ENCODE peak calls at places on chromosomes 3 and 15, in ten cellular contexts. G is endothelial cell of umbilical vein, K is HL-60, X is breast epithelium, J is vagina, N is HepG2, C is GM23338, M is HCT116, Q is suprapubic skin, I is H1. H is an unnamed sample.

GRCh38 chr3:127886276-127886862 is 28.7 kb upstream of the KBTBD12 start:
- DNase-seq in K (no peak), Q (no peak), I (no peak), N (no peak), X (no peak), C (no peak), G (no peak), J (no peak), M (no peak), H (no peak)

GRCh38 chr3:185318136-185318535 is 44.8 kb upstream of the MAP3K13 start:
- DNase-seq in I (no peak), C (peak), X (no peak), K (no peak), Q (no peak), G (peak), J (no peak), M (no peak), N (peak), H (no peak)

GRCh38 chr3:173761161-173761560 is 363.6 kb downstream of the NLGN1 start:
- DNase-seq in X (no peak), G (peak), M (no peak), J (no peak), C (no peak), N (no peak), K (no peak), Q (no peak), I (no peak), H (no peak)

GRCh38 chr15:52186651-52187486 is 4.3 kb downstream of the GNB5 start:
- DNase-seq in I (no peak), G (no peak), C (no peak), Q (no peak), X (no peak), K (no peak), M (no peak), J (no peak), N (no peak), H (no peak)

GRCh38 chr3:126777366-126777765 is 73.3 kb downstream of the CHCHD6 start:
- DNase-seq in Q (no peak), C (no peak), I (no peak), K (no peak), G (no peak), X (no peak), N (no peak), M (no peak), J (no peak), H (no peak)

GRCh38 chr3:151357461-151357850 is 27.1 kb downstream of the P2RY12 start:
- DNase-seq in N (no peak), C (no peak), Q (no peak), M (no peak), J (no peak), X (no peak), K (no peak), I (no peak), G (no peak), H (no peak)

GRCh38 chr15:69891070-69891491 is 206.6 kb downstream of the TLE3 start:
- DNase-seq in X (no peak), G (no peak), J (no peak), M (no peak), Q (no peak), K (no peak), I (no peak), C (no peak), N (no peak), H (no peak)

GRCh38 chr15:77543159-77543882 is 89.4 kb downstream of the LINGO1 start:
- DNase-seq in C (peak), Q (peak), K (peak), G (peak), M (peak), N (peak), J (no peak), I (peak), X (peak), H (peak)

GRCh38 chr15:69138963-69139362 is 21.5 kb upstream of the GLCE start:
- DNase-seq in J (no peak), I (no peak), Q (no peak), G (no peak), C (peak), K (no peak), X (no peak), M (no peak), N (no peak), H (no peak)

GRCh38 chr15:37056168-37056893 is 44.0 kb downstream of the MEIS2 start:
- DNase-seq in K (no peak), J (no peak), N (no peak), I (no peak), G (peak), X (no peak), C (peak), Q (peak), M (no peak), H (no peak)

GRCh38 chr15:83462953-83463433 is 15.9 kb downstream of the SH3GL3 start:
- DNase-seq in I (no peak), M (no peak), Q (no peak), K (no peak), G (no peak), X (no peak), J (no peak), C (no peak), N (no peak), H (no peak)

GRCh38 chr15:63372753-63373152 is 8.9 kb downstream of the CA12 start:
- DNase-seq in C (no peak), Q (no peak), K (no peak), N (no peak), X (no peak), M (no peak), G (no peak), I (no peak), J (no peak), H (no peak)

GRCh38 chr3:53841296-53841695 is 4.9 kb downstream of the CHDH start:
- DNase-seq in G (no peak), I (no peak), Q (no peak), N (peak), J (no peak), M (no peak), K (no peak), C (no peak), X (no peak), H (no peak)

GRCh38 chr3:118972974-118973373 is 61.7 kb downstream of the IGSF11 start:
- DNase-seq in G (no peak), M (no peak), Q (no peak), X (no peak), I (no peak), C (no peak), N (no peak), J (no peak), K (no peak), H (no peak)

GRCh38 chr3:169700195-169700594 is 36.7 kb upstream of the MECOM start:
- DNase-seq in Q (no peak), K (no peak), J (no peak), N (no peak), C (no peak), M (no peak), I (no peak), X (no peak), G (no peak), H (no peak)

GRCh38 chr3:186108106-186108940 is 566 bp downstream of the ETV5 start:
- DNase-seq in M (peak), J (no peak), C (peak), Q (peak), N (peak), X (no peak), K (peak), I (peak), G (peak), H (peak)

GRCh38 chr3:123083446-123084124 is 16.8 kb downstream of the PDIA5 start:
- DNase-seq in N (no peak), M (no peak), J (no peak), I (no peak), G (peak), C (no peak), Q (no peak), X (no peak), K (no peak), H (no peak)

GRCh38 chr3:152728346-152728980 is 106.5 kb upstream of the P2RY1 start:
- DNase-seq in X (no peak), K (no peak), N (no peak), C (no peak), J (no peak), I (no peak), G (no peak), M (no peak), Q (no peak), H (no peak)

GRCh38 chr3:38582316-38582715 is 67.2 kb downstream of the SCN5A start:
- DNase-seq in N (no peak), X (no peak), M (no peak), G (no peak), C (no peak), K (no peak), Q (no peak), J (peak), I (peak), H (peak)

GRCh38 chr15:32721594-32721993 is 3.8 kb downstream of the GREM1 start:
- DNase-seq in Q (no peak), G (no peak), K (no peak), N (no peak), I (no peak), M (no peak), X (no peak), J (no peak), C (no peak), H (no peak)

GRCh38 chr15:70095387-70096214 is 2.1 kb downstream of the TLE3 start:
- DNase-seq in Q (peak), I (peak), G (peak), K (peak), X (no peak), M (no peak), C (peak), J (no peak), N (no peak), H (peak)

GRCh38 chr3:134312873-134313838 is 61.1 kb downstream of the AMOTL2 start:
- DNase-seq in M (no peak), G (peak), N (peak), I (peak), J (no peak), K (no peak), C (peak), Q (peak), X (peak), H (peak)

GRCh38 chr3:63364495-63364894 is 86.4 kb downstream of the SYNPR start:
- DNase-seq in M (no peak), I (no peak), C (peak), Q (no peak), J (no peak), X (no peak), G (peak), K (no peak), N (no peak), H (no peak)

GRCh38 chr15:65550681-65551098 is 20.4 kb downstream of the HACD3 start:
- DNase-seq in N (no peak), Q (no peak), K (no peak), C (peak), X (no peak), J (no peak), G (peak), I (no peak), M (no peak), H (no peak)

GRCh38 chr3:29385056-29385455 is 104.2 kb downstream of the RBMS3 start:
- DNase-seq in G (no peak), K (no peak), Q (no peak), X (no peak), N (no peak), J (no peak), M (no peak), I (no peak), C (no peak), H (no peak)

GRCh38 chr15:36961956-36962355 is 138.4 kb downstream of the MEIS2 start:
- DNase-seq in N (no peak), J (no peak), M (no peak), X (no peak), Q (no peak), C (no peak), I (no peak), G (no peak), K (no peak), H (no peak)

GRCh38 chr3:144556392-144556791 is 584.8 kb downstream of the DIPK2A start:
- DNase-seq in J (no peak), Q (no peak), X (no peak), C (no peak), K (no peak), M (no peak), G (no peak), I (no peak), N (no peak), H (no peak)

GRCh38 chr3:44930911-44931310 is 45.1 kb downstream of the ZDHHC3 start:
- DNase-seq in I (no peak), N (no peak), C (no peak), M (no peak), Q (no peak), G (no peak), K (no peak), J (no peak), X (no peak), H (no peak)

GRCh38 chr3:44931791-44932190 is 44.2 kb downstream of the ZDHHC3 start:
- DNase-seq in G (no peak), M (no peak), N (no peak), I (no peak), Q (no peak), C (no peak), J (no peak), K (no peak), X (no peak), H (no peak)

GRCh38 chr3:44932271-44932670 is 43.7 kb downstream of the ZDHHC3 start:
- DNase-seq in C (no peak), J (no peak), G (no peak), I (no peak), K (no peak), X (no peak), Q (no peak), M (no peak), N (no peak), H (no peak)

GRCh38 chr3:44929782-44930181 is 46.2 kb downstream of the ZDHHC3 start:
- DNase-seq in G (no peak), X (no peak), J (no peak), K (no peak), N (no peak), Q (no peak), M (no peak), C (no peak), I (no peak), H (no peak)

DNA sequence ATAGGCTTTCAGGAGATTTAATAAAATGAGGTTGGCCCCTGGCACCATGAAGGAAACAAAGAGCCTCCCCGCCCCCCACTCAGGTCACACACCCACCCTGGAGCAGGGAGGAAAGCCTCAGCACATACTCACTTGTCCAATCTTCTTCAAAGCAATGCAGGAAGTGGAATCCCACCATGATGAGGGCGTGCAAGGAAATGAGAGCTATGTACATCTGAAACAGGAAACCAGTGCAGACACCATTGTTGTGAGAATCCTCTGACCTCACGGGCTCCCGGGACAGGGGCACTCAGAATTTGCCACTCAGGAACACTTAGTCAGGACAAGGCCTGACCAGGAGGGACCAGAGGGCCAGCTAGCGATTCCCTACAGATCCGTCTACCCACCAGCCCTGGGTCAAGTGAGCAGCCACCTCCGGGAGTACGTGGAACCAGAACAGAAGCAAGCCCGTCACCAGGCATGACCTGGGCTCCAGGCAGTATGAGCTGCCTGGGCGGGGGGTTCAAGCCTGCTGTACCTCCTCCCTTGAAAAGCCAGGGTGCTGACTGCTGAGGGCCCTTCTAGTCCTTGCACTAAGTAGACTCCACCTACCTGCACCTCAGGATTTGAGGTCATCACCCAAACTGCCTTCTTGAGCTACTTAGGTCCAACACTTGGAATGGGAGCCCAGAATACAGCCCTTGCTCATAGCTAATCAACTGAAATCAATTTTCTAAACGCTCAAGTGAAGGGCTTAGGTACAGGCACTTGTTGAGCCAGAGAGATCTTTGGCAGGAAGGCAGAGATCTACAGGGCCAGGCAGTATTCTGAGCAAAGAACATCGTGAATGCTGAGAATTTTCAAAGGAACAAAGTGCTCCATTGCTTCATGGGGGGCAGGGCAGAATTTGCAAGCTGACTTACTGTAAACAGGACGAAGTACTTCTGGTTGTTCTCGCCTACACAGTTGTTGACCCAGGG is 42.7 kb downstream of the ZDHHC3 start:
- DNase-seq in C (no peak), X (no peak), Q (no peak), I (no peak), N (no peak), M (no peak), G (peak), J (no peak), K (no peak), H (no peak)
- TF ChIP-seq POLR2AphosphoS5 in C (no peak), X (no peak), Q (no peak), I (no peak), N (no peak), M (no peak), G (no peak), J (no peak), K (no peak), H (no peak)

GRCh38 chr3:111668321-111668720 is 73.2 kb upstream of the ZBED2 start:
- DNase-seq in N (no peak), J (no peak), M (no peak), X (no peak), I (no peak), G (no peak), C (no peak), Q (no peak), K (no peak), H (no peak)

GRCh38 chr3:111668912-111669488 is 73.9 kb upstream of the ZBED2 start:
- DNase-seq in J (no peak), X (no peak), G (peak), K (peak), Q (no peak), C (peak), I (no peak), N (peak), M (peak), H (no peak)

GRCh38 chr3:111667170-111667569 is 72.0 kb upstream of the ZBED2 start:
- DNase-seq in M (no peak), J (no peak), Q (no peak), N (no peak), K (no peak), C (no peak), G (no peak), X (no peak), I (no peak), H (peak)

GRCh38 chr3:111666041-111666735 is 71.0 kb upstream of the ZBED2 start:
- DNase-seq in N (no peak), J (no peak), K (no peak), Q (no peak), C (no peak), M (no peak), X (no peak), I (no peak), G (no peak), H (no peak)

GRCh38 chr3:111667621-111668239 is 72.6 kb upstream of the ZBED2 start:
- DNase-seq in M (no peak), C (no peak), Q (no peak), J (no peak), K (peak), N (no peak), G (peak), I (no peak), X (no peak), H (peak)
- H3K27ac ChIP-seq in M (no peak), C (no peak), Q (no peak), J (peak), K (peak), N (no peak), G (peak), I (no peak), X (no peak), H (peak)

DNA sequence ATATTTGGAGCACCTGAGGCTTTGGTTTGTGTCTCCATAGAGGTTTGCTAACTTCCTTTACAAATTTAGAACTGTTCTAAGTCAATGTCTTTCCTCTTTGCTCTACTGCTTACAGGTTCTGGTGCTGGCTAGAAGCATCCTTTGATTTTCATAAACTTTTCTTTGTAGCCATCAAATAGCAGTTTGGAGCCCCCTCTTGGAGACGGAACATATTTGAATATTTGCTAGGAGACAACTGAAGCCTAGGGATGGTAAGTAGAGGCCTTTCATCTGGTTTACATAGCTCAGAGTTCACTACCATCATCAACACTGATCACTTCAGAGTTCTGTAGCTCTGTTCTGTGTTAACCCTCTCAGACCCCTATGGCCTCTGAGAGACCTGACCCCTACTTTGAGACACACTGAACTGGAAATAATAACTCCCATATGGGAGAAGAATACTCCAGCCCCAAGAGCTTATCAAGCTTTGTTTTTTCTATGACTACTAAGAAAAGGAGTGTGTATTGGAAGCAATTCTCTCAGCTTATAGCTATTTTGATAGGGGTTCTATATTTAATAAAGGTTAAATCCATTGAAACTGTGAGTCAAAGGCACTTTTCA is 420.4 kb downstream of the EPHA3 start:
- DNase-seq in I (no peak), C (peak), G (no peak), M (no peak), X (no peak), K (no peak), N (no peak), J (no peak), Q (no peak), H (no peak)
- TF ChIP-seq POLR2AphosphoS5 in I (no peak), C (no peak), G (no peak), M (no peak), X (no peak), K (no peak), N (no peak), J (no peak), Q (no peak), H (no peak)

GRCh38 chr3:129576514-129577345 is 29.7 kb downstream of the PLXND1 start:
- DNase-seq in Q (no peak), C (no peak), M (no peak), J (no peak), N (peak), K (peak), I (no peak), G (peak), X (no peak), H (peak)

GRCh38 chr3:129575987-129576364 is 30.5 kb downstream of the PLXND1 start:
- DNase-seq in G (no peak), J (no peak), K (no peak), N (no peak), Q (no peak), C (peak), I (no peak), X (no peak), M (no peak), H (no peak)

GRCh38 chr3:129573493-129573892 is 30.5 kb downstream of the H1-8 start:
- DNase-seq in Q (no peak), C (no peak), K (no peak), I (no peak), X (no peak), M (no peak), N (no peak), J (no peak), G (no peak), H (no peak)

GRCh38 chr3:129574206-129574605 is 31.2 kb downstream of the H1-8 start:
- DNase-seq in I (no peak), X (no peak), G (no peak), N (no peak), C (no peak), Q (no peak), J (no peak), K (no peak), M (no peak), H (no peak)

GRCh38 chr3:129575233-129575986 is 31.1 kb downstream of the PLXND1 start:
- DNase-seq in K (no peak), I (no peak), N (no peak), C (no peak), M (no peak), J (no peak), Q (no peak), G (no peak), X (no peak), H (no peak)
- H3K27ac ChIP-seq in K (no peak), I (no peak), N (no peak), C (no peak), M (no peak), J (peak), Q (no peak), G (no peak), X (no peak), H (peak)

GRCh38 chr3:3154879-3155610 is 24.4 kb downstream of the CRBN start:
- DNase-seq in J (no peak), X (no peak), M (no peak), I (no peak), Q (no peak), G (no peak), N (no peak), K (no peak), C (no peak), H (no peak)
- TF ChIP-seq POLR2AphosphoS5 in J (no peak), X (no peak), M (peak), I (peak), Q (no peak), G (no peak), N (no peak), K (peak), C (no peak), H (no peak)

DNA sequence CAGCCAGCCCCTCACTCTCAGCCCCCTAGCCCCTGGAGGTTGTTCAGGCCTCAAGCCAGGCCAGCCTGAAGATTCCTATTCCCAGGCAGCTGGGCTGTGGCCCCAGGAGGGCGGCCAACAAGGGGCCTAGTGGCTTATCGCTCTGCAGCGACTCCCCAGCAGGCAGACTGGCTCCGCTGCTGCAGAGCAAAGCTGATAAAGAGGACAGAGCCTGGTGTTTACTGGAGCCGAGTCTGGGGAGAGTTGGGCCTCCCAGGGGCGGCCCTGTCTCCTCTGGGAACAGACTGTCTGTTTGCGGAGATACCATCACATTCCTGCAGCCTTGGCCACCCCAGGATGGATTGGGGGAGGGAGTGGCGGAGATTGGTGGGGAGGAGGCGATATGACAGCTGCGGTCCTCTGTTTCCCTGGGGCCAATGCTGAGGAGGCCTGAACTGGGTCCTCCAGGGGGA is 22.4 kb upstream of the SMAD6 start:
- DNase-seq in I (peak), N (peak), Q (no peak), J (no peak), X (no peak), C (peak), K (no peak), M (no peak), G (no peak), H (no peak)
- H3K27ac ChIP-seq in I (no peak), N (peak), Q (no peak), J (no peak), X (no peak), C (no peak), K (no peak), M (no peak), G (no peak), H (no peak)